ENCODE peak calls at places on chromosomes 7 and 10, in eight cellular contexts. A is germinal center, N is NCI-H1436, B is glutamatergic neuron, C is GM03348, U is COR-L47, W is astrocyte of the spinal cord, P is anterior cingulate cortex. K is an unnamed sample.

GRCh38 chr10:68301790-68302502 is 29.9 kb upstream of the HNRNPH3 start:
- DNase-seq in A (peak), C (peak), P (no peak), U (peak), W (peak), N (peak), B (no peak), K (peak)

GRCh38 chr10:35700490-35700887 is 58.4 kb upstream of the FZD8 start:
- DNase-seq in U (no peak), C (no peak), P (no peak), W (no peak), B (no peak), A (no peak), N (peak), K (no peak)

GRCh38 chr7:129772646-129773280 is 161.2 kb downstream of the NRF1 start:
- DNase-seq in A (no peak), U (no peak), W (no peak), N (no peak), B (no peak), P (no peak), C (no peak), K (no peak)

GRCh38 chr10:75468612-75469011 is 37.2 kb downstream of the LRMDA start:
- DNase-seq in N (no peak), C (no peak), P (no peak), W (no peak), U (no peak), A (no peak), B (no peak), K (no peak)

GRCh38 chr7:131625817-131626372 is 69.5 kb upstream of the PODXL start:
- DNase-seq in N (no peak), P (no peak), B (peak), U (no peak), C (peak), W (peak), A (no peak), K (no peak)

GRCh38 chr10:100966887-100967286 is 2.4 kb upstream of the SEMA4G start:
- DNase-seq in W (no peak), U (no peak), P (no peak), B (no peak), C (no peak), A (no peak), N (no peak), K (no peak)

GRCh38 chr10:77328272-77328816 is 309.3 kb downstream of the KCNMA1 start:
- DNase-seq in U (no peak), C (peak), N (no peak), P (no peak), B (no peak), A (no peak), W (no peak), K (no peak)

GRCh38 chr7:155258233-155258575 is 39.5 kb upstream of the INSIG1 start:
- DNase-seq in A (no peak), N (no peak), W (peak), B (no peak), P (no peak), C (peak), U (no peak), K (no peak)

GRCh38 chr7:103445228-103446020 is 583 bp downstream of the SLC26A5 start:
- DNase-seq in N (no peak), B (peak), P (no peak), A (peak), W (no peak), C (peak), U (no peak), K (no peak)

GRCh38 chr7:55484241-55484640 is 88.1 kb downstream of the VOPP1 start:
- DNase-seq in B (no peak), P (no peak), N (no peak), U (no peak), C (no peak), W (no peak), A (no peak), K (no peak)

GRCh38 chr10:46541017-46541661 is 15.3 kb downstream of the GPRIN2 start:
- DNase-seq in U (no peak), W (no peak), A (no peak), B (peak), N (no peak), P (no peak), C (no peak), K (no peak)

GRCh38 chr7:106063692-106064091 is 48.4 kb downstream of the SYPL1 start:
- DNase-seq in B (no peak), N (no peak), C (no peak), P (no peak), A (no peak), W (no peak), U (no peak), K (no peak)

GRCh38 chr10:29446327-29446726 is 157.5 kb downstream of the LYZL1 start:
- DNase-seq in N (no peak), A (no peak), W (peak), B (no peak), P (no peak), C (peak), U (no peak), K (no peak)